ENCODE peak calls at places on chromosomes 4 and X, in four cellular contexts. D is fibroblast of lung, V is astrocyte, M is tibial artery. Z is an unnamed sample.
A peak's percentile ranks its signal among the peaks of the same experiment; 100 is the strongest.

GRCh38 chrX:39203427-39203826 is 402.2 kb downstream of the MID1IP1 start:
- DNase-seq in V (no peak), M (no peak), D (no peak), Z (no peak)

GRCh38 chrX:155632424-155633100 is 19.8 kb upstream of the TMLHE start:
- DNase-seq in D (no peak), M (no peak), V (no peak), Z (no peak)

GRCh38 chr4:123651127-123651526 is 254.5 kb downstream of the SPRY1 start:
- DNase-seq in V (no peak), D (no peak), M (no peak), Z (no peak)

GRCh38 chr4:20761382-20761781 is 61.1 kb downstream of the PACRGL start:
- DNase-seq in M (no peak), V (no peak), D (no peak), Z (no peak)

GRCh38 chr4:183158062-183158461 is 59.0 kb downstream of the WWC2 start:
- DNase-seq in D (peak; percentile 75), V (peak; percentile 68), M (no peak), Z (no peak)

GRCh38 chr4:99156992-99157391 is 12.9 kb upstream of the ADH4 start:
- DNase-seq in D (no peak), M (no peak), V (no peak), Z (no peak)

GRCh38 chr4:82431026-82431745 is 796 bp downstream of the ENOPH1 start:
- DNase-seq in D (peak; percentile 55), M (no peak), V (peak; percentile 50), Z (no peak)

GRCh38 chr4:93764647-93765246 is 63.8 kb upstream of the ATOH1 start:
- DNase-seq in V (peak; percentile 2), M (no peak), D (peak; percentile 21), Z (no peak)

GRCh38 chr4:74189331-74190043 is 31.6 kb downstream of the MTHFD2L start:
- DNase-seq in D (peak; percentile 58), V (peak; percentile 38), M (no peak), Z (no peak)

GRCh38 chr4:102493794-102494193 is 7.4 kb upstream of the NFKB1 start:
- DNase-seq in M (no peak), D (no peak), V (no peak), Z (no peak)

GRCh38 chrX:114841051-114841450 is 176.4 kb downstream of the IL13RA2 start:
- DNase-seq in V (peak; percentile 0), M (no peak), D (peak; percentile 14), Z (no peak)

GRCh38 chr4:52890401-52890791 is 28.3 kb downstream of the RASL11B start:
- DNase-seq in M (no peak), V (no peak), D (no peak), Z (no peak)

GRCh38 chr4:183173580-183174526 is 74.8 kb downstream of the WWC2 start:
- DNase-seq in V (peak; percentile 68), M (no peak), D (peak; percentile 76), Z (no peak)

GRCh38 chrX:136210806-136211205 is 40.4 kb downstream of the MAP7D3 start:
- DNase-seq in D (no peak), M (no peak), V (no peak), Z (peak; percentile 26)

GRCh38 chr4:122903766-122904165 is 18.6 kb downstream of the NUDT6 start:
- DNase-seq in M (no peak), V (no peak), D (no peak), Z (no peak)

GRCh38 chr4:55069248-55069647 is 56.1 kb downstream of the KDR start:
- DNase-seq in M (no peak), D (peak; percentile 47), V (peak; percentile 27), Z (peak; percentile 65)

GRCh38 chrX:25721564-25721963 is 416.6 kb upstream of the MAGEB18 start:
- DNase-seq in M (no peak), V (no peak), D (no peak), Z (no peak)

GRCh38 chr4:14379148-14379547 is 623.1 kb upstream of the CPEB2 start:
- DNase-seq in D (peak; percentile 2), M (no peak), V (no peak), Z (no peak)

GRCh38 chr4:110484767-110485166 is 8.8 kb downstream of the ENPEP start:
- DNase-seq in V (peak; percentile 93), D (peak; percentile 95), M (no peak), Z (peak; percentile 8)

GRCh38 chr4:98617358-98618047 is 40.9 kb downstream of the TSPAN5 start:
- DNase-seq in D (no peak), V (no peak), M (no peak), Z (no peak)

GRCh38 chrX:68112321-68112720 is 321.0 kb downstream of the OPHN1 start:
- DNase-seq in D (peak; percentile 69), M (no peak), V (peak; percentile 64), Z (no peak)

GRCh38 chr4:28481565-28481964 is 1620.9 kb downstream of the STIM2 start:
- DNase-seq in D (no peak), V (no peak), M (no peak), Z (no peak)

GRCh38 chr4:182307746-182308145 is 64.5 kb downstream of the TENM3 start:
- DNase-seq in D (peak; percentile 100), V (peak; percentile 100), M (no peak), Z (no peak)

GRCh38 chrX:40012039-40012799 is 85.5 kb downstream of the BCOR start:
- DNase-seq in M (peak; percentile 38), D (peak; percentile 55), V (peak; percentile 47), Z (peak; percentile 30)

GRCh38 chrX:39965051-39965573 is 132.6 kb downstream of the BCOR start:
- DNase-seq in V (no peak), M (no peak), D (no peak), Z (no peak)

GRCh38 chr4:80925293-80925692 is 105.2 kb upstream of the BMP3 start:
- DNase-seq in D (no peak), M (no peak), V (no peak), Z (no peak)

GRCh38 chr4:121662225-121662624 is 34.6 kb downstream of the ANXA5 start:
- DNase-seq in V (no peak), D (no peak), M (no peak), Z (no peak)

GRCh38 chr4:53489279-53489889 is 101.9 kb downstream of the LNX1 start:
- DNase-seq in M (no peak), V (no peak), D (peak; percentile 65), Z (no peak)

GRCh38 chrX:70292788-70293187 is 2.9 kb downstream of the KIF4A start:
- DNase-seq in V (no peak), M (no peak), D (no peak), Z (no peak)

GRCh38 chr4:104063341-104063740 is 343.6 kb upstream of the TACR3 start:
- DNase-seq in D (no peak), V (no peak), M (no peak), Z (no peak)

GRCh38 chrX:13263560-13264251 is 56.1 kb downstream of the ATXN3L start:
- DNase-seq in M (no peak), V (no peak), D (no peak), Z (no peak)

GRCh38 chrX:50691820-50692219 is 122.2 kb downstream of the SHROOM4 start:
- DNase-seq in V (no peak), M (no peak), D (peak; percentile 23), Z (no peak)

GRCh38 chrX:32995427-32995826 is 215.9 kb downstream of the DMD start:
- DNase-seq in M (peak; percentile 23), V (no peak), D (no peak), Z (no peak)

GRCh38 chr4:52704133-52704532 is 45.0 kb upstream of the USP46 start:
- DNase-seq in M (no peak), D (no peak), V (no peak), Z (no peak)

GRCh38 chr4:83248486-83248885 is 36.1 kb downstream of the COQ2 start:
- DNase-seq in V (no peak), D (no peak), M (no peak), Z (no peak)

GRCh38 chr4:7295917-7296660 is 103.8 kb downstream of the SORCS2 start:
- DNase-seq in D (peak; percentile 31), V (no peak), M (no peak), Z (peak; percentile 22)

GRCh38 chrX:119694601-119695534 is 1.9 kb upstream of the SEPTIN6 start:
- DNase-seq in M (no peak), V (no peak), D (no peak), Z (no peak)

GRCh38 chrX:151984328-151984727 is 9.9 kb upstream of the GABRE start:
- DNase-seq in V (peak; percentile 92), D (peak; percentile 94), M (peak; percentile 24), Z (no peak)

GRCh38 chrX:120262781-120263719 is 12.4 kb downstream of the ZBTB33 start:
- DNase-seq in M (no peak), D (no peak), V (no peak), Z (no peak)

GRCh38 chrX:154734101-154734781 is 16.6 kb downstream of the GAB3 start:
- DNase-seq in D (peak; percentile 77), V (peak; percentile 73), M (peak; percentile 46), Z (peak; percentile 17)

GRCh38 chrX:28178206-28178605 is 197.0 kb upstream of the DCAF8L1 start:
- DNase-seq in M (no peak), D (no peak), V (no peak), Z (no peak)

GRCh38 chrX:28177202-28177601 is 196.0 kb upstream of the DCAF8L1 start:
- DNase-seq in V (no peak), M (no peak), D (no peak), Z (no peak)
- TF ChIP-seq CTCF in V (no peak), M (no peak), D (no peak), Z (no peak)

GRCh38 chr4:1327526-1328266 is 19.3 kb upstream of the UVSSA start:
- DNase-seq in M (no peak), D (no peak), V (no peak), Z (no peak)
- H3K36me3 ChIP-seq in M (peaks cover 20% of the 10 kb centered on the region), D (peaks cover 33% of the 10 kb centered on the region), V (peaks cover 2% of the 10 kb centered on the region), Z (no peaks in the 10 kb centered on the region)

DNA sequence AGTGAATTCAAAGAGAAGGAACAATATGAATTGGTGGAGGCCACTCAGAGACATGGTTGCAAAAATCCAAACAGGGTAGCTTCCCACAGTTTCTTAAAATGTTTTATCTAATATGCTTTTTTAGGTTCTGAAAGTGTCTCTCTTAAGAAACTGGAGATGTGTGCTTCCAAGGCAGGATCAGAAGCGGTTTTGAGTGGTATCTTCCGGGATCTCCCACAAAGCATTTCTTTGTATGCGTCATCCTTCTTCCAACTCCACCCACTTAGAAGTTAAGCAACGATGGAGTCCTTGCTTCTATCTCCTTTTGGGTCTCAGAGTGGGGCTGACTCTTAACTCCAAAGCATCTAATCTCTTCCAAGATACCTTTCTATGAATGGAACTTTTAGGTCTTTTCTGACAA is 196.7 kb downstream of the MID1 start:
- DNase-seq in V (no peak), M (no peak), D (no peak), Z (no peak)
- H3K4me3 ChIP-seq in V (no peak overlapping the region), M (no peak overlapping the region), D (no peak overlapping the region), Z (no peak overlapping the region)

GRCh38 chrX:115957862-115958490 is 212.6 kb upstream of the AGTR2 start:
- DNase-seq in V (no peak), M (no peak), D (no peak), Z (no peak)

GRCh38 chrX:115960440-115961084 is 210.0 kb upstream of the AGTR2 start:
- DNase-seq in M (no peak), V (no peak), D (no peak), Z (no peak)

GRCh38 chrX:115958687-115959359 is 211.7 kb upstream of the AGTR2 start:
- DNase-seq in D (no peak), M (no peak), V (no peak), Z (no peak)
- TF ChIP-seq CTCF in D (no peak), M (no peak), V (no peak), Z (no peak)

DNA sequence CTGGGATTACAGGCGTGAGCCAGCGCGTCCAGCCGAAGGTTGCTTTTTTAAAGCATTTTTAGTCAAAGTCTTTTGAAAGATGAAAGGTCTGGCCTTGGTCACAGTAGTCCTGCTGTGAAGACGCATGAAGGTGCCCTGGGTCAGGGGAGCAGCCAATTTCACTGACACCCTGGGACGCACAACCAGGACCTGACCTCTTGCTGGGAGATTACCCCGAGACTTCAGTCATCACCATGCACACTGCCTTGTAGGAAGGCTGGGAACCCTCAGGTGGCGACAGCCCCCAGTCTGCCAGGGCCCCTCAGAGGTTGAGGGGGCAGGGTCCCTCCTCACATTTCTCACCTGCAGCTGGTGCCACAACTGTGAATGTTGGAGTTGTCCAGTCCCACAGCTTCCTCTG is 53.2 kb downstream of the CPLX1 start:
- DNase-seq in V (no peak), M (no peak), D (no peak), Z (no peak)
- H3K36me3 ChIP-seq in V (peaks cover 44% of the 10 kb centered on the region), M (peaks cover 91% of the 10 kb centered on the region), D (peaks cover 26% of the 10 kb centered on the region), Z (no peaks in the 10 kb centered on the region)

Z was measured in heart right ventricle.